ENCODE peak calls at places on chromosomes 7 and 10, in four cellular contexts. J is ascending aorta, Z is foreskin fibroblast, I is HuH-7.5. N is an unnamed sample.

GRCh38 chr7:8511810-8512209 is 78.4 kb downstream of the NXPH1 start:
- DNase-seq in Z (no peak), J (no peak), I (no peak), N (no peak)

GRCh38 chr10:76080406-76080805 is 649.0 kb downstream of the LRMDA start:
- DNase-seq in Z (peak), J (no peak), I (no peak), N (no peak)

GRCh38 chr7:49875336-49875735 is 101.9 kb downstream of the VWC2 start:
- DNase-seq in I (no peak), J (no peak), Z (no peak), N (no peak)

GRCh38 chr7:130804156-130804708 is 70.2 kb upstream of the KLF14 start:
- DNase-seq in J (no peak), Z (peak), I (no peak), N (no peak)

GRCh38 chr10:118626953-118627352 is 31.5 kb upstream of the PRLHR start:
- DNase-seq in I (no peak), J (no peak), Z (no peak), N (no peak)

GRCh38 chr10:70540089-70540788 is 61.7 kb downstream of the PALD1 start:
- DNase-seq in I (peak), Z (peak), J (no peak), N (peak)

GRCh38 chr7:120272896-120273475 is at the start of gene KCND2:
- DNase-seq in Z (peak), J (no peak), I (peak), N (no peak)

GRCh38 chr10:62916157-62916603 is 100.0 kb upstream of the EGR2 start:
- DNase-seq in Z (peak), J (no peak), I (no peak), N (peak)

GRCh38 chr7:157553256-157553655 is 216.5 kb downstream of the DNAJB6 start:
- DNase-seq in J (no peak), Z (no peak), I (no peak), N (no peak)

GRCh38 chr10:87668324-87669054 is 8.8 kb downstream of the PAPSS2 start:
- DNase-seq in J (no peak), I (no peak), Z (no peak), N (no peak)

GRCh38 chr10:93235686-93236085 is 162.0 kb downstream of the CYP26A1 start:
- DNase-seq in Z (peak), J (no peak), I (peak), N (no peak)

GRCh38 chr10:76456190-76456589 is 1024.8 kb downstream of the LRMDA start:
- DNase-seq in I (no peak), J (peak), Z (no peak), N (no peak)

GRCh38 chr7:45176886-45177731 is 19.5 kb downstream of the RAMP3 start:
- DNase-seq in J (peak), I (no peak), Z (no peak), N (no peak)

GRCh38 chr10:1187151-1187854 is 131.1 kb downstream of the WDR37 start:
- DNase-seq in I (no peak), J (no peak), Z (no peak), N (no peak)

GRCh38 chr10:3764626-3765375 is 20.2 kb downstream of the KLF6 start:
- DNase-seq in Z (no peak), I (no peak), J (peak), N (no peak)

GRCh38 chr10:118948784-118949183 is 80.7 kb upstream of the NANOS1 start:
- DNase-seq in I (no peak), Z (no peak), J (no peak), N (no peak)

GRCh38 chr10:102599565-102600327 is 44.5 kb upstream of the TRIM8 start:
- DNase-seq in I (peak), J (no peak), Z (peak), N (no peak)

GRCh38 chr10:65377687-65378086 is 1548.1 kb upstream of the LRRTM3 start:
- DNase-seq in J (no peak), I (no peak), Z (no peak), N (no peak)

GRCh38 chr10:11313463-11313862 is 295.8 kb downstream of the CELF2 start:
- DNase-seq in I (no peak), Z (no peak), J (no peak), N (no peak)

GRCh38 chr10:106555599-106555998 is 608.9 kb downstream of the SORCS1 start:
- DNase-seq in I (no peak), J (no peak), Z (peak), N (no peak)

GRCh38 chr7:27199820-27200760 is at the start of gene HOXA13:
- DNase-seq in J (peak), I (peak), Z (peak), N (peak)

GRCh38 chr10:69124558-69125121 is 662 bp downstream of the VPS26A start:
- DNase-seq in J (no peak), I (peak), Z (peak), N (peak)

GRCh38 chr7:105426606-105427146 is 38.0 kb upstream of the SRPK2 start:
- DNase-seq in Z (no peak), J (no peak), I (no peak), N (no peak)

GRCh38 chr7:156903232-156903909 is 10.4 kb upstream of the LMBR1 start:
- DNase-seq in Z (peak), J (no peak), I (no peak), N (no peak)

GRCh38 chr7:56046728-56047445 is 4.4 kb downstream of the PSPH start:
- DNase-seq in Z (peak), J (no peak), I (no peak), N (peak)

GRCh38 chr7:79789584-79790345 is 336.3 kb upstream of the MAGI2 start:
- DNase-seq in J (no peak), I (no peak), Z (peak), N (no peak)

GRCh38 chr10:132458595-132459251 is 61.7 kb downstream of the PWWP2B start:
- DNase-seq in J (no peak), Z (peak), I (peak), N (peak)

GRCh38 chr7:94236960-94237359 is 157.7 kb upstream of the COL1A2 start:
- DNase-seq in J (no peak), Z (no peak), I (no peak), N (no peak)

GRCh38 chr10:116627386-116627933 is 6.7 kb downstream of the PNLIPRP2 start:
- DNase-seq in Z (no peak), I (no peak), J (no peak), N (peak)

GRCh38 chr10:1242975-1243374 is 186.8 kb downstream of the WDR37 start:
- DNase-seq in I (no peak), J (no peak), Z (no peak), N (no peak)

GRCh38 chr7:155487509-155488482 is 29.9 kb downstream of the EN2 start:
- DNase-seq in J (peak), Z (no peak), I (no peak), N (no peak)

GRCh38 chr7:44224951-44225565 is 24.3 kb downstream of the YKT6 start:
- DNase-seq in J (peak), Z (no peak), I (no peak), N (no peak)

GRCh38 chr10:35294506-35294905 is 41.8 kb upstream of the CCNY start:
- DNase-seq in I (no peak), Z (no peak), J (no peak), N (no peak)

GRCh38 chr10:23331567-23332290 is 12.9 kb downstream of the C10orf67 start:
- DNase-seq in J (no peak), I (no peak), Z (peak), N (no peak)

GRCh38 chr7:150384406-150385239 is 5.5 kb downstream of the ZNF775 start:
- DNase-seq in Z (no peak), I (no peak), J (no peak), N (no peak)

GRCh38 chr10:79354141-79354540 is 6.9 kb downstream of the PPIF start:
- DNase-seq in J (no peak), I (no peak), Z (no peak), N (no peak)

GRCh38 chr10:114181971-114182370 is 2.8 kb downstream of the TDRD1 start:
- DNase-seq in I (no peak), J (no peak), Z (no peak), N (no peak)

GRCh38 chr10:96222441-96222840 is 48.9 kb downstream of the BLNK start:
- DNase-seq in I (no peak), Z (no peak), J (no peak), N (no peak)

N was measured in A549.